ENCODE peak calls at places on chromosomes 5 and 9, in five cellular contexts. L is WTC11, F is body of pancreas, C is cardiac muscle cell, V is cardiac fibroblast. W is an unnamed sample.

GRCh38 chr5:56277573-56277972 is 44.4 kb upstream of the ANKRD55 start:
- DNase-seq in F (no peak), C (no peak), V (no peak), L (no peak), W (no peak)

GRCh38 chr9:84862786-84863185 is 193.3 kb downstream of the NTRK2 start:
- DNase-seq in C (no peak), F (peak; percentile 26), L (peak; percentile 74), V (peak; percentile 68), W (no peak)

GRCh38 chr5:26054594-26054993 is 983.8 kb downstream of the CDH9 start:
- DNase-seq in C (no peak), V (no peak), L (no peak), F (no peak), W (no peak)

GRCh38 chr5:106127985-106128384 is 1542.8 kb downstream of the EFNA5 start:
- DNase-seq in C (no peak), F (no peak), L (no peak), V (no peak), W (no peak)

GRCh38 chr5:50856720-50857119 is 190.3 kb downstream of the PARP8 start:
- DNase-seq in F (no peak), C (no peak), V (no peak), L (no peak), W (no peak)

GRCh38 chr5:88244686-88245085 is 24.0 kb downstream of the TMEM161B start:
- DNase-seq in F (no peak), L (no peak), V (no peak), C (no peak), W (no peak)

GRCh38 chr5:72166070-72166979 is 59.0 kb downstream of the MAP1B start:
- DNase-seq in V (peak; percentile 77), C (peak; percentile 15), F (peak; percentile 26), L (peak; percentile 33), W (no peak)

GRCh38 chr5:107430077-107430625 is 240.6 kb downstream of the EFNA5 start:
- DNase-seq in V (peak; percentile 32), C (peak; percentile 24), F (no peak), L (no peak), W (no peak)

GRCh38 chr9:92295827-92296258 is 2.3 kb upstream of the IARS1 start:
- DNase-seq in F (no peak), C (peak; percentile 40), L (no peak), V (no peak), W (no peak)

GRCh38 chr5:5335708-5336211 is 86.7 kb upstream of the ICE1 start:
- DNase-seq in C (no peak), L (no peak), F (no peak), V (peak; percentile 24), W (no peak)

GRCh38 chr9:83130541-83130940 is 67.6 kb upstream of the RASEF start:
- DNase-seq in C (no peak), L (no peak), F (peak; percentile 32), V (peak; percentile 9), W (no peak)

GRCh38 chr5:63963080-63963735 is 963 bp upstream of the HTR1A start:
- DNase-seq in V (peak; percentile 85), C (peak; percentile 92), L (peak; percentile 66), F (peak; percentile 50), W (peak; percentile 70)

GRCh38 chr9:125255781-125256391 is 5.7 kb upstream of the GAPVD1 start:
- DNase-seq in C (peak; percentile 28), L (peak; percentile 32), F (no peak), V (peak; percentile 36), W (no peak)

GRCh38 chr5:153403470-153403869 is 87.0 kb upstream of the GRIA1 start:
- DNase-seq in L (no peak), V (no peak), F (no peak), C (no peak), W (no peak)

GRCh38 chr9:132638240-132638639 is 31.5 kb downstream of the DDX31 start:
- DNase-seq in V (no peak), L (no peak), C (no peak), F (no peak), W (no peak)

GRCh38 chr5:134592141-134592746 is 40.4 kb downstream of the SAR1B start:
- DNase-seq in V (peak; percentile 49), F (no peak), L (peak; percentile 56), C (peak; percentile 14), W (no peak)

GRCh38 chr5:179120421-179120861 is 60.3 kb downstream of the ZNF354C start:
- DNase-seq in V (no peak), F (no peak), L (no peak), C (no peak), W (no peak)

GRCh38 chr9:33748633-33749304 is 46.6 kb upstream of the PRSS3 start:
- DNase-seq in V (no peak), L (no peak), C (no peak), F (no peak), W (no peak)

GRCh38 chr9:75798484-75798883 is 92.0 kb upstream of the PCSK5 start:
- DNase-seq in V (no peak), L (no peak), F (no peak), C (no peak), W (no peak)

GRCh38 chr5:1409386-1410110 is 35.7 kb downstream of the SLC6A3 start:
- DNase-seq in V (peak; percentile 24), C (peak; percentile 81), L (peak; percentile 74), F (peak; percentile 8), W (peak; percentile 34)

GRCh38 chr9:93097496-93098205 is 1.6 kb downstream of the CARD19 start:
- DNase-seq in C (no peak), L (no peak), F (peak; percentile 26), V (no peak), W (no peak)

GRCh38 chr5:1414311-1415058 is 30.8 kb downstream of the SLC6A3 start:
- DNase-seq in V (no peak), L (no peak), F (peak; percentile 13), C (no peak), W (no peak)

GRCh38 chr9:85502815-85503643 is 238.7 kb downstream of the AGTPBP1 start:
- DNase-seq in C (no peak), V (no peak), L (no peak), F (no peak), W (no peak)

GRCh38 chr5:58505971-58506640 is 14.9 kb downstream of the GAPT start:
- DNase-seq in F (no peak), V (no peak), L (no peak), C (no peak), W (no peak)

GRCh38 chr5:78889759-78890158 is 95.4 kb downstream of the ARSB start:
- DNase-seq in V (peak; percentile 86), L (no peak), F (no peak), C (no peak), W (no peak)

GRCh38 chr5:116881921-116882531 is 307.4 kb upstream of the SEMA6A start:
- DNase-seq in C (peak; percentile 10), F (no peak), V (no peak), L (no peak), W (no peak)

GRCh38 chr5:41240985-41241384 is 27.7 kb upstream of the C6 start:
- DNase-seq in C (no peak), F (no peak), L (no peak), V (no peak), W (no peak)

GRCh38 chr5:41234475-41234874 is 21.1 kb upstream of the C6 start:
- DNase-seq in L (no peak), V (no peak), C (no peak), F (no peak), W (no peak)

GRCh38 chr5:41246376-41246775 is 33.0 kb upstream of the C6 start:
- DNase-seq in F (no peak), C (no peak), V (peak; percentile 95), L (no peak), W (no peak)

DNA sequence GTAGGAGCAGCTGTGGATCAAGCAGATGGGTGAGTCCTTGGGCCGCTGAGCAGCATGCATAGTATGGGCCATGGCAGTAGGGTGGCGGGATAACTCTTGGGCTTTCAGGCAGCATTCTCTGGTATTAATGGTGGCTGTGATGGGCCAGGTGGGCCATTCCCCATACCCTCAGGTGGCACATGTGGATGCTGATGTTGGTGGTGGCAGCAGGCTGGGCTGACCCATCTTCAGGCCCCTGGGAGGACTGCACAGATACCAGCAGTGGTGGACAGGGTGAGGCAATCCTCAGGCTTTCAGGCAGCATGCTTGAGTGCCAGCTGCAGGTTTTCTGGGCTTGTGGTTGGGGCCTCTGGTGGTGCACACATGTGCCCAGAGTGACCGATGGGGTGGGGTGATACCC is 27.1 kb upstream of the C6 start:
- DNase-seq in L (no peak), F (no peak), V (no peak), C (no peak), W (no peak)
- TF ChIP-seq CTCF in L (no peak), F (no peak), V (no peak), C (no peak), W (no peak)

GRCh38 chr9:114261987-114262386 is 60.9 kb upstream of the ORM1 start:
- DNase-seq in F (no peak), L (no peak), C (no peak), V (no peak), W (no peak)

GRCh38 chr9:114266969-114267368 is 55.9 kb upstream of the ORM1 start:
- DNase-seq in F (no peak), L (no peak), V (peak; percentile 32), C (no peak), W (no peak)

GRCh38 chr9:114264806-114265550 is 57.9 kb upstream of the ORM1 start:
- DNase-seq in C (no peak), F (no peak), V (no peak), L (no peak), W (no peak)

GRCh38 chr9:114261026-114261425 is 61.9 kb upstream of the ORM1 start:
- DNase-seq in F (no peak), C (no peak), V (no peak), L (peak; percentile 30), W (no peak)

DNA sequence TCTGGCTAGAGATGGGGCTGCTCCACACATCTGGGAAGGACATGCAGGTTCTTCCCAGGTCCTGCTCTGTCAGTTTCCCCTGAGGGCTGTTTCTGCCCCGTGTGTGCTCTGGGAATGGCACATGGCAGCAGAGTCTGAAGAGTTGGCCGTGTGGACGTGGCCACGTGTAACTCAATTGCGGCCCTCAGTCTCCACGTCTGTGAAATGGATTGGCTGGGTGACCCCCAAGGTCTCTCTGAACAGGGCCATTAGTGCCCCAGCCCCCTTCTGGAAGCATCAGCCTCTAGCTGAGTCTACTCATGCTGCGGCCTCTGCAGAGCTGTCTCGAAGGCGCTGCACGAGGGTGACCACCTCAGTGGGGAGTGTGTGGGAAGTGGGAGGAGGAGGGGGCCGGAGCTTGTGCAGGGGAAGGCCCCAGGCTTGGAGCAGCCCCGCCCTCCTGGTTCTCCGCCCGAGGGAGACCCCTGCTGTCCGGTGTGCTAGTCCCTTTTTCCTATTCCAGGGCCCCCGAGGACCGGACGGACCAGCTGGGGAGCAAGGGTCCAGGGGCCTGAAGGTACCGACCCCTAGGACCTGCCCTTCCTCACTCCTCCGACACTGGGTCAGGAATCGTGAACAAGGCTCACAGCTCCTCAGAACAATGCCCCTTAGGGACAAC is 58.9 kb upstream of the ORM1 start:
- DNase-seq in L (peak; percentile 54), C (peak; percentile 52), F (no peak), V (no peak), W (peak; percentile 60)
- TF ChIP-seq CTCF in L (no peak), C (peak; percentile 32), F (no peak), V (peak; percentile 24), W (peak; percentile 51)

GRCh38 chr5:9851458-9851857 is 221.3 kb upstream of the TAS2R1 start:
- DNase-seq in F (no peak), C (peak; percentile 5), V (peak; percentile 89), L (no peak), W (no peak)
- TF ChIP-seq CTCF in F (no peak), C (peak; percentile 47), V (peak; percentile 57), L (no peak), W (peak; percentile 18)

DNA sequence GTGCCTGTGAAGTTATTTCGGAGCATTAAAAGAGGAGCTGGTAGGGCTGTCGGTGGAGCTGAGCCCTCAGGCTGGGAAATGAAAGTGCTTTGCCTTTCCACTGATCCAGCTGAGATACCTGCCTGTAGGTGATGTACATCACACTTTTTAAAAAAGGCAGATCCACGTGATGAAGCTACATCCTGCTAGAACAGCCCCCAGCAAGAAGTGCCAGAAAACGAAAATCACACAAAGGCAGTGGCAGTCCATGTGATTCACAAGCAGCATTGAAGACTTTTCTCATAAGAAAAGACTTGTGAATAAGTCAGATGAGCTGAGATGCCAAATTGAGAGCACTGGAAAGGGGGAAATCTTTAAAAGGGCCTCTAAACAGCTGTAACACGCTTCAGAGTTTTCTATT is 765.1 kb downstream of the PTPRD start:
- DNase-seq in C (no peak), L (no peak), F (no peak), V (no peak), W (no peak)
- TF ChIP-seq CTCF in C (no peak), L (no peak), F (no peak), V (no peak), W (no peak)

W was measured in neural crest cell.